ENCODE peak calls at places on chromosome 9, in nine cellular contexts. One of them, this sample, is unnamed.

GRCh38 chr9:128933731-128934130 is 12.9 kb downstream of the PHYHD1 start:
- DNase-seq in tibial artery: no peak
- DNase-seq in left ventricle myocardium inferior: peak; percentile 2
- DNase-seq in Peyer's patch: no peak
- DNase-seq in mammary epithelial cell: no peak
- DNase-seq in thoracic aorta: no peak
- DNase-seq in prostate gland: no peak
- DNase-seq in heart left ventricle: no peak
- DNase-seq in neural progenitor cell: no peak
- DNase-seq in this sample: no peak

GRCh38 chr9:93510041-93510440 is 56.7 kb upstream of the FAM120AOS start:
- DNase-seq in mammary epithelial cell: no peak
- DNase-seq in neural progenitor cell: no peak
- DNase-seq in Peyer's patch: no peak
- DNase-seq in tibial artery: no peak
- DNase-seq in prostate gland: no peak
- DNase-seq in thoracic aorta: no peak
- DNase-seq in left ventricle myocardium inferior: no peak
- DNase-seq in heart left ventricle: no peak
- DNase-seq in this sample: no peak

GRCh38 chr9:126375386-126375785 is 48.8 kb downstream of the MVB12B start:
- DNase-seq in mammary epithelial cell: no peak
- DNase-seq in heart left ventricle: no peak
- DNase-seq in left ventricle myocardium inferior: no peak
- DNase-seq in thoracic aorta: no peak
- DNase-seq in neural progenitor cell: peak; percentile 35
- DNase-seq in prostate gland: no peak
- DNase-seq in Peyer's patch: no peak
- DNase-seq in tibial artery: peak; percentile 66
- DNase-seq in this sample: no peak

GRCh38 chr9:23686257-23686656 is 139.8 kb downstream of the ELAVL2 start:
- DNase-seq in prostate gland: no peak
- DNase-seq in tibial artery: no peak
- DNase-seq in Peyer's patch: no peak
- DNase-seq in heart left ventricle: no peak
- DNase-seq in mammary epithelial cell: peak; percentile 88
- DNase-seq in left ventricle myocardium inferior: no peak
- DNase-seq in thoracic aorta: no peak
- DNase-seq in neural progenitor cell: no peak
- DNase-seq in this sample: no peak

GRCh38 chr9:95029251-95029650 is 288.3 kb downstream of the FANCC start:
- DNase-seq in tibial artery: no peak
- DNase-seq in prostate gland: no peak
- DNase-seq in left ventricle myocardium inferior: no peak
- DNase-seq in Peyer's patch: no peak
- DNase-seq in mammary epithelial cell: no peak
- DNase-seq in heart left ventricle: no peak
- DNase-seq in thoracic aorta: no peak
- DNase-seq in neural progenitor cell: no peak
- DNase-seq in this sample: no peak

GRCh38 chr9:113564804-113565237 is 101.3 kb downstream of the RGS3 start:
- DNase-seq in left ventricle myocardium inferior: peak; percentile 69
- DNase-seq in heart left ventricle: peak; percentile 85
- DNase-seq in tibial artery: peak; percentile 75
- DNase-seq in prostate gland: peak; percentile 61
- DNase-seq in neural progenitor cell: peak; percentile 73
- DNase-seq in thoracic aorta: no peak
- DNase-seq in mammary epithelial cell: peak; percentile 85
- DNase-seq in Peyer's patch: no peak
- DNase-seq in this sample: peak; percentile 76

GRCh38 chr9:108671794-108672193 is 184.0 kb downstream of the ACTL7B start:
- DNase-seq in Peyer's patch: no peak
- DNase-seq in tibial artery: no peak
- DNase-seq in thoracic aorta: no peak
- DNase-seq in heart left ventricle: no peak
- DNase-seq in neural progenitor cell: no peak
- DNase-seq in prostate gland: no peak
- DNase-seq in left ventricle myocardium inferior: no peak
- DNase-seq in mammary epithelial cell: peak; percentile 81
- DNase-seq in this sample: no peak

GRCh38 chr9:27436234-27436633 is 87.9 kb upstream of the IFNK start:
- DNase-seq in neural progenitor cell: no peak
- DNase-seq in Peyer's patch: no peak
- DNase-seq in tibial artery: no peak
- DNase-seq in prostate gland: peak; percentile 16
- DNase-seq in left ventricle myocardium inferior: no peak
- DNase-seq in heart left ventricle: no peak
- DNase-seq in thoracic aorta: no peak
- DNase-seq in mammary epithelial cell: no peak
- DNase-seq in this sample: no peak

GRCh38 chr9:131099088-131099611 is 2.8 kb downstream of the AIF1L start:
- DNase-seq in left ventricle myocardium inferior: no peak
- DNase-seq in neural progenitor cell: no peak
- DNase-seq in tibial artery: no peak
- DNase-seq in Peyer's patch: no peak
- DNase-seq in mammary epithelial cell: no peak
- DNase-seq in thoracic aorta: no peak
- DNase-seq in prostate gland: no peak
- DNase-seq in heart left ventricle: no peak
- DNase-seq in this sample: no peak

GRCh38 chr9:131103535-131103934 is 7.2 kb downstream of the AIF1L start:
- DNase-seq in tibial artery: no peak
- DNase-seq in neural progenitor cell: no peak
- DNase-seq in left ventricle myocardium inferior: no peak
- DNase-seq in thoracic aorta: no peak
- DNase-seq in prostate gland: no peak
- DNase-seq in heart left ventricle: no peak
- DNase-seq in mammary epithelial cell: no peak
- DNase-seq in Peyer's patch: no peak
- DNase-seq in this sample: no peak

GRCh38 chr9:131100445-131100844 is 4.1 kb downstream of the AIF1L start:
- DNase-seq in tibial artery: no peak
- DNase-seq in thoracic aorta: no peak
- DNase-seq in mammary epithelial cell: no peak
- DNase-seq in left ventricle myocardium inferior: no peak
- DNase-seq in neural progenitor cell: no peak
- DNase-seq in prostate gland: no peak
- DNase-seq in heart left ventricle: no peak
- DNase-seq in Peyer's patch: no peak
- DNase-seq in this sample: no peak

GRCh38 chr9:131103024-131103423 is 6.7 kb downstream of the AIF1L start:
- DNase-seq in heart left ventricle: no peak
- DNase-seq in Peyer's patch: no peak
- DNase-seq in tibial artery: no peak
- DNase-seq in neural progenitor cell: no peak
- DNase-seq in prostate gland: no peak
- DNase-seq in thoracic aorta: no peak
- DNase-seq in mammary epithelial cell: no peak
- DNase-seq in left ventricle myocardium inferior: no peak
- DNase-seq in this sample: no peak

DNA sequence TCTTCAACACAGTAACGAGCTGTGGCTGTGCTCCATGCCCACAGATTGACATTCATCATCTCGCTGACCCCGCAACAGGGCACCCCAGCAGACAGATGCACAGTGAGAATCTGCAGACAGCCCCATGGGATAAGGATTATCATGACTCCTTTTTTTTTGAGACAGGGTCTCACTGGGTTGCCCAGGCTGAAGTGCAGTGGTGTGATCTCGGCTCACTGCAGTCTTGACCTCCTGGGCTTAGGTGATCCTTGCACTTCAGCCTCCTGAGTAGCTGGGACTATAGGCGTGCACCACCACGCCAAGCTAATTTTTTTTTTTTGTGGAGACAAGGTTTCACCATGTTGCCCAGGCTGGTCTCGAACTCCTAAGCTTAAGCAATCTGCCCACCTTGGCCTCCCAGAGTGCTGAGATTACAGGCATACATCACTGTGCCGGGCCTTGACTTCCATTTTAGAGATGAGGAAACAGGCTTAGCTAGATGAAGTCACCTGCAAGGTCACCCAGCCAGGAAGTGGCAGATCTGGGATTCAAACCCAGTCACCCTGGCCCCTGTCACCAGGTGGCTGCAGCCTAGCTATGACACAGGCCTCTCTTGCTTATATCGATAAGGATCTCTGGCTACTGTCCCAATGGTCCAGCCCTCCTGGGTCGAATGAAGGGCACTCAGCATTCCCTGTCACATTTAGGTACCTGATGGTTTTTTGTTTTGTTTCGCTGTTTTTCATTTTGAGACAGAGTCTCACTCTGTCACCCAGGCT is 5.1 kb downstream of the AIF1L start:
- DNase-seq in left ventricle myocardium inferior: no peak
- DNase-seq in tibial artery: no peak
- DNase-seq in mammary epithelial cell: no peak
- DNase-seq in heart left ventricle: no peak
- DNase-seq in thoracic aorta: no peak
- DNase-seq in Peyer's patch: no peak
- DNase-seq in prostate gland: no peak
- DNase-seq in neural progenitor cell: no peak
- DNase-seq in this sample: no peak
- H3K4me1 ChIP-seq in left ventricle myocardium inferior: peaks cover 83% of the 10 kb centered on the region
- H3K4me1 ChIP-seq in tibial artery: peaks cover 49% of the 10 kb centered on the region
- H3K4me1 ChIP-seq in mammary epithelial cell: peaks cover 11% of the 10 kb centered on the region
- H3K4me1 ChIP-seq in heart left ventricle: peaks cover 24% of the 10 kb centered on the region
- H3K4me1 ChIP-seq in thoracic aorta: peaks cover 36% of the 10 kb centered on the region
- H3K4me1 ChIP-seq in Peyer's patch: peaks cover 5% of the 10 kb centered on the region
- H3K4me1 ChIP-seq in prostate gland: no peaks in the 10 kb centered on the region
- H3K4me1 ChIP-seq in neural progenitor cell: peaks cover 21% of the 10 kb centered on the region
- H3K4me1 ChIP-seq in this sample: peaks cover 20% of the 10 kb centered on the region

GRCh38 chr9:91415290-91415689 is 8.3 kb downstream of the NFIL3 start:
- DNase-seq in neural progenitor cell: no peak
- DNase-seq in left ventricle myocardium inferior: no peak
- DNase-seq in Peyer's patch: no peak
- DNase-seq in thoracic aorta: no peak
- DNase-seq in prostate gland: no peak
- DNase-seq in mammary epithelial cell: no peak
- DNase-seq in heart left ventricle: no peak
- DNase-seq in tibial artery: no peak
- DNase-seq in this sample: no peak

GRCh38 chr9:91408475-91408874 is 15.2 kb downstream of the NFIL3 start:
- DNase-seq in neural progenitor cell: no peak
- DNase-seq in left ventricle myocardium inferior: no peak
- DNase-seq in Peyer's patch: no peak
- DNase-seq in prostate gland: no peak
- DNase-seq in thoracic aorta: no peak
- DNase-seq in heart left ventricle: no peak
- DNase-seq in tibial artery: no peak
- DNase-seq in mammary epithelial cell: no peak
- DNase-seq in this sample: no peak

GRCh38 chr9:91407580-91408275 is 15.9 kb downstream of the NFIL3 start:
- DNase-seq in prostate gland: no peak
- DNase-seq in mammary epithelial cell: no peak
- DNase-seq in left ventricle myocardium inferior: no peak
- DNase-seq in tibial artery: no peak
- DNase-seq in heart left ventricle: no peak
- DNase-seq in neural progenitor cell: no peak
- DNase-seq in thoracic aorta: no peak
- DNase-seq in Peyer's patch: no peak
- DNase-seq in this sample: no peak

GRCh38 chr9:91412895-91413294 is 10.7 kb downstream of the NFIL3 start:
- DNase-seq in mammary epithelial cell: no peak
- DNase-seq in heart left ventricle: no peak
- DNase-seq in prostate gland: no peak
- DNase-seq in left ventricle myocardium inferior: no peak
- DNase-seq in neural progenitor cell: no peak
- DNase-seq in thoracic aorta: no peak
- DNase-seq in tibial artery: no peak
- DNase-seq in Peyer's patch: no peak
- DNase-seq in this sample: no peak

DNA sequence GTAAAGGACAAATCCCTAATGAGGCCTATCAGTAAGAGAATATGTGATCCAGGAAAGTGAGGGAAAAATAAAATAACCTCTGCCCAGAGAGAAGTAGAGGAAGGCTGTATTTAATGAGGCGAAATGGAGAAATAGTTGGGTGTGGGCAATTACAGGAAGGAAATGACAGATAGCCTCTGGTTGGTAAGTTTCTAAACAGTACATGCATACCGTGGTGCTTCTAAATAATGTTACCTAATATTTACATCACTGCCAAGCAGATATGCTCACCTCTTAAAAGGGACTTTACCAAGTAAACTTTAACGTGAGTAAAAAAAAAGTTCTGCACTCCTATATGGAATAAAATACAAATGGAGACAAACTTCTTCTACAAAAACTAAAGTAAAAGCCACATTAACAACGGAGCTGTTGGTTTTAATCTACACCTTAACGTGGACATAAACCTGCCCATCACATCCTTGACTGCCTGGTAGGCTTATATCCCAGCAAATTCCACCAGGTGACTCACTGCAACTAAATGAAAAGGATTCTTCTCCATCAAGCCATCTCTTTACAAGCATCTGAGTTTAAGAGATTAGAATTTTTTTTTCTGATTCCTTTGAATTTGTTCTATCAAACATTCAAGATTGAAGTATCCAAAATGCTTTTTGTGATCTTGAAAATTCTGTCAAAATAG is 12.4 kb downstream of the NFIL3 start:
- DNase-seq in prostate gland: no peak
- DNase-seq in Peyer's patch: no peak
- DNase-seq in tibial artery: no peak
- DNase-seq in thoracic aorta: no peak
- DNase-seq in heart left ventricle: no peak
- DNase-seq in neural progenitor cell: no peak
- DNase-seq in mammary epithelial cell: no peak
- DNase-seq in left ventricle myocardium inferior: no peak
- DNase-seq in this sample: no peak
- TF ChIP-seq CTCF in prostate gland: no peak
- TF ChIP-seq CTCF in Peyer's patch: no peak
- TF ChIP-seq CTCF in tibial artery: no peak
- TF ChIP-seq CTCF in thoracic aorta: no peak
- TF ChIP-seq CTCF in heart left ventricle: no peak
- TF ChIP-seq CTCF in neural progenitor cell: no peak
- TF ChIP-seq CTCF in mammary epithelial cell: no peak
- TF ChIP-seq CTCF in left ventricle myocardium inferior: no peak
- TF ChIP-seq CTCF in this sample: no peak

GRCh38 chr9:21685502-21685901 is 116.9 kb upstream of the MTAP start:
- DNase-seq in left ventricle myocardium inferior: no peak
- DNase-seq in Peyer's patch: no peak
- DNase-seq in mammary epithelial cell: no peak
- DNase-seq in prostate gland: no peak
- DNase-seq in heart left ventricle: no peak
- DNase-seq in tibial artery: no peak
- DNase-seq in thoracic aorta: no peak
- DNase-seq in neural progenitor cell: peak; percentile 16
- DNase-seq in this sample: no peak

GRCh38 chr9:21687351-21687750 is 115.1 kb upstream of the MTAP start:
- DNase-seq in neural progenitor cell: no peak
- DNase-seq in thoracic aorta: no peak
- DNase-seq in left ventricle myocardium inferior: no peak
- DNase-seq in heart left ventricle: no peak
- DNase-seq in prostate gland: no peak
- DNase-seq in mammary epithelial cell: no peak
- DNase-seq in Peyer's patch: no peak
- DNase-seq in tibial artery: no peak
- DNase-seq in this sample: no peak

GRCh38 chr9:21684831-21685362 is 117.5 kb upstream of the MTAP start:
- DNase-seq in tibial artery: no peak
- DNase-seq in heart left ventricle: no peak
- DNase-seq in thoracic aorta: no peak
- DNase-seq in left ventricle myocardium inferior: no peak
- DNase-seq in prostate gland: peak; percentile 69
- DNase-seq in neural progenitor cell: no peak
- DNase-seq in Peyer's patch: no peak
- DNase-seq in mammary epithelial cell: peak; percentile 100
- DNase-seq in this sample: no peak

GRCh38 chr9:21688108-21689102 is 114.0 kb upstream of the MTAP start:
- DNase-seq in mammary epithelial cell: peak; percentile 87
- DNase-seq in neural progenitor cell: no peak
- DNase-seq in heart left ventricle: no peak
- DNase-seq in prostate gland: no peak
- DNase-seq in Peyer's patch: peak; percentile 16
- DNase-seq in thoracic aorta: no peak
- DNase-seq in tibial artery: no peak
- DNase-seq in left ventricle myocardium inferior: no peak
- DNase-seq in this sample: no peak

GRCh38 chr9:21686738-21687137 is 115.7 kb upstream of the MTAP start:
- DNase-seq in thoracic aorta: no peak
- DNase-seq in left ventricle myocardium inferior: no peak
- DNase-seq in tibial artery: no peak
- DNase-seq in Peyer's patch: no peak
- DNase-seq in prostate gland: no peak
- DNase-seq in mammary epithelial cell: no peak
- DNase-seq in heart left ventricle: no peak
- DNase-seq in neural progenitor cell: no peak
- DNase-seq in this sample: no peak
- H3K4me1 ChIP-seq in thoracic aorta: no peaks in the 10 kb centered on the region
- H3K4me1 ChIP-seq in left ventricle myocardium inferior: no peaks in the 10 kb centered on the region
- H3K4me1 ChIP-seq in tibial artery: no peaks in the 10 kb centered on the region
- H3K4me1 ChIP-seq in Peyer's patch: no peaks in the 10 kb centered on the region
- H3K4me1 ChIP-seq in prostate gland: no peaks in the 10 kb centered on the region
- H3K4me1 ChIP-seq in mammary epithelial cell: peaks cover 84% of the 10 kb centered on the region
- H3K4me1 ChIP-seq in heart left ventricle: no peaks in the 10 kb centered on the region
- H3K4me1 ChIP-seq in neural progenitor cell: peaks cover 6% of the 10 kb centered on the region
- H3K4me1 ChIP-seq in this sample: peaks cover 3% of the 10 kb centered on the region

DNA sequence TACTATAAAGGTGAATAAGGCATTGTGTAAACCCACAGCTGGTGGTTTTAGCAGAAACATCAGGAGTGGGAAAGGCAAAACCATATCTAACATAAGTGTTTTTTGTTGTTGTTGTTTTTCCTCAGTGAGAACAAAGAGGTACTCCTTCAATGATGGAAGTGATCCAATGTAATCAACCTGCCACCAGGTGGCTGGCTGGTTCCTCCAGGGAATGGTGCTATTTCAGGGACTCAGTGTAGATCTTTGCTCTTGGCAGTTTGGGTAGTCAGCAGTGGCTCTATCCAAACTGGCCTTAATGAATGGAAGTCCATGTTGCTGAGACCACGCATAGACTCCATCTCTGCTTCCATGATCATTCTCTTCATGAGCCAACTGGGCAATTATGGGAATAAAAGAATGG is 10.8 kb downstream of the DMRTA1 start:
- DNase-seq in neural progenitor cell: peak; percentile 11
- DNase-seq in tibial artery: no peak
- DNase-seq in heart left ventricle: no peak
- DNase-seq in Peyer's patch: no peak
- DNase-seq in mammary epithelial cell: no peak
- DNase-seq in thoracic aorta: no peak
- DNase-seq in left ventricle myocardium inferior: no peak
- DNase-seq in prostate gland: no peak
- DNase-seq in this sample: peak; percentile 43
- TF ChIP-seq CTCF in neural progenitor cell: peak; percentile 28
- TF ChIP-seq CTCF in tibial artery: no peak
- TF ChIP-seq CTCF in heart left ventricle: no peak
- TF ChIP-seq CTCF in Peyer's patch: no peak
- TF ChIP-seq CTCF in mammary epithelial cell: peak; percentile 30
- TF ChIP-seq CTCF in thoracic aorta: no peak
- TF ChIP-seq CTCF in left ventricle myocardium inferior: no peak
- TF ChIP-seq CTCF in prostate gland: no peak
- TF ChIP-seq CTCF in this sample: peak; percentile 63

This sample was measured in H9.